ENCODE peak calls at places on chromosomes 11 and 22, in five cellular contexts. One of them, this sample, is unnamed.

GRCh38 chr11:8094656-8095055 is 13.6 kb downstream of the TUB start:
- DNase-seq in nucleus accumbens: no peak
- DNase-seq in HS-5: no peak
- DNase-seq in CD14-positive monocyte: no peak
- DNase-seq in transverse colon: no peak
- DNase-seq in this sample: peak; percentile 8

GRCh38 chr11:62830904-62831519 is 839 bp downstream of the STX5 start:
- DNase-seq in HS-5: no peak
- DNase-seq in transverse colon: no peak
- DNase-seq in CD14-positive monocyte: no peak
- DNase-seq in nucleus accumbens: no peak
- DNase-seq in this sample: no peak

GRCh38 chr22:50082961-50083461 is 2.2 kb downstream of the MLC1 start:
- DNase-seq in HS-5: no peak
- DNase-seq in nucleus accumbens: no peak
- DNase-seq in CD14-positive monocyte: no peak
- DNase-seq in transverse colon: peak; percentile 24
- DNase-seq in this sample: no peak

GRCh38 chr22:50363411-50364194 is 20.5 kb downstream of the PPP6R2 start:
- DNase-seq in CD14-positive monocyte: no peak
- DNase-seq in transverse colon: no peak
- DNase-seq in nucleus accumbens: no peak
- DNase-seq in HS-5: no peak
- DNase-seq in this sample: no peak

GRCh38 chr11:40289370-40289769 is 1170.1 kb downstream of the LRRC4C start:
- DNase-seq in CD14-positive monocyte: no peak
- DNase-seq in nucleus accumbens: no peak
- DNase-seq in transverse colon: no peak
- DNase-seq in HS-5: no peak
- DNase-seq in this sample: no peak

GRCh38 chr11:1548221-1549070 is 23.6 kb downstream of the DUSP8 start:
- DNase-seq in nucleus accumbens: peak; percentile 33
- DNase-seq in HS-5: no peak
- DNase-seq in transverse colon: peak; percentile 87
- DNase-seq in CD14-positive monocyte: no peak
- DNase-seq in this sample: peak; percentile 83

GRCh38 chr11:61766353-61766841 is 14.0 kb downstream of the MYRF start:
- DNase-seq in HS-5: no peak
- DNase-seq in transverse colon: no peak
- DNase-seq in CD14-positive monocyte: no peak
- DNase-seq in nucleus accumbens: no peak
- DNase-seq in this sample: no peak

GRCh38 chr11:4072668-4073285 is 21.8 kb upstream of the RRM1 start:
- DNase-seq in HS-5: peak; percentile 50
- DNase-seq in transverse colon: peak; percentile 57
- DNase-seq in CD14-positive monocyte: no peak
- DNase-seq in nucleus accumbens: peak; percentile 52
- DNase-seq in this sample: peak; percentile 80

GRCh38 chr11:73156114-73156513 is 14.0 kb upstream of the FCHSD2 start:
- DNase-seq in transverse colon: no peak
- DNase-seq in nucleus accumbens: no peak
- DNase-seq in HS-5: no peak
- DNase-seq in CD14-positive monocyte: no peak
- DNase-seq in this sample: no peak

GRCh38 chr11:62435741-62436485 is 17.1 kb downstream of the SCGB1A1 start:
- DNase-seq in CD14-positive monocyte: no peak
- DNase-seq in transverse colon: no peak
- DNase-seq in nucleus accumbens: peak; percentile 15
- DNase-seq in HS-5: no peak
- DNase-seq in this sample: no peak

GRCh38 chr11:72711141-72711540 is 36.9 kb upstream of the PDE2A start:
- DNase-seq in transverse colon: no peak
- DNase-seq in CD14-positive monocyte: no peak
- DNase-seq in HS-5: no peak
- DNase-seq in nucleus accumbens: no peak
- DNase-seq in this sample: no peak

GRCh38 chr11:26947904-26948639 is 45.8 kb upstream of the FIBIN start:
- DNase-seq in CD14-positive monocyte: no peak
- DNase-seq in transverse colon: no peak
- DNase-seq in HS-5: no peak
- DNase-seq in nucleus accumbens: no peak
- DNase-seq in this sample: no peak

GRCh38 chr11:14972581-14973490 is 685 bp upstream of the CALCA start:
- DNase-seq in CD14-positive monocyte: no peak
- DNase-seq in nucleus accumbens: no peak
- DNase-seq in transverse colon: no peak
- DNase-seq in HS-5: no peak
- DNase-seq in this sample: no peak

GRCh38 chr11:89498845-89499448 is 7.8 kb upstream of the NOX4 start:
- DNase-seq in transverse colon: peak; percentile 8
- DNase-seq in CD14-positive monocyte: no peak
- DNase-seq in HS-5: no peak
- DNase-seq in nucleus accumbens: no peak
- DNase-seq in this sample: no peak

GRCh38 chr11:17992916-17993315 is 19.9 kb downstream of the SERGEF start:
- DNase-seq in nucleus accumbens: no peak
- DNase-seq in CD14-positive monocyte: no peak
- DNase-seq in transverse colon: no peak
- DNase-seq in HS-5: no peak
- DNase-seq in this sample: no peak

GRCh38 chr11:71252434-71252781 is at the start of gene SHANK2:
- DNase-seq in HS-5: no peak
- DNase-seq in transverse colon: peak; percentile 61
- DNase-seq in CD14-positive monocyte: no peak
- DNase-seq in nucleus accumbens: no peak
- DNase-seq in this sample: no peak

GRCh38 chr22:35695202-35695601 is 22.5 kb upstream of the APOL5 start:
- DNase-seq in CD14-positive monocyte: no peak
- DNase-seq in HS-5: no peak
- DNase-seq in transverse colon: no peak
- DNase-seq in nucleus accumbens: no peak
- DNase-seq in this sample: no peak

GRCh38 chr22:29306175-29306829 is at the start of gene GAS2L1:
- DNase-seq in nucleus accumbens: peak; percentile 58
- DNase-seq in HS-5: peak; percentile 31
- DNase-seq in transverse colon: peak; percentile 89
- DNase-seq in CD14-positive monocyte: no peak
- DNase-seq in this sample: peak; percentile 88